ENCODE peak calls at places on chromosomes 7 and 10, in six cellular contexts. One of them, this sample, is unnamed.
A peak's percentile ranks its signal among the peaks of the same experiment; 100 is the strongest.

GRCh38 chr7:34066968-34067367 is 161.6 kb downstream of the BMPER start:
- ATAC-seq in heart right ventricle: no peak
- ATAC-seq in central memory CD8-positive, alpha-beta T cell: no peak
- ATAC-seq in right cardiac atrium: no peak
- ATAC-seq in A549: no peak
- ATAC-seq in upper lobe of right lung: no peak
- ATAC-seq in this sample: no peak

GRCh38 chr7:127186686-127187085 is 66.1 kb downstream of the GRM8 start:
- ATAC-seq in heart right ventricle: no peak
- ATAC-seq in central memory CD8-positive, alpha-beta T cell: no peak
- ATAC-seq in right cardiac atrium: no peak
- ATAC-seq in A549: no peak
- ATAC-seq in upper lobe of right lung: no peak
- ATAC-seq in this sample: no peak

GRCh38 chr7:36583318-36583717 is 141.0 kb downstream of the AOAH start:
- ATAC-seq in heart right ventricle: no peak
- ATAC-seq in central memory CD8-positive, alpha-beta T cell: no peak
- ATAC-seq in right cardiac atrium: no peak
- ATAC-seq in A549: no peak
- ATAC-seq in upper lobe of right lung: no peak
- ATAC-seq in this sample: no peak

GRCh38 chr7:97419898-97420297 is 302.4 kb downstream of the SDHAF3 start:
- ATAC-seq in heart right ventricle: no peak
- ATAC-seq in central memory CD8-positive, alpha-beta T cell: no peak
- ATAC-seq in right cardiac atrium: no peak
- ATAC-seq in A549: no peak
- ATAC-seq in upper lobe of right lung: no peak
- ATAC-seq in this sample: no peak

GRCh38 chr10:61846370-61847031 is 55.0 kb upstream of the ARID5B start:
- ATAC-seq in heart right ventricle: no peak
- ATAC-seq in central memory CD8-positive, alpha-beta T cell: no peak
- ATAC-seq in right cardiac atrium: no peak
- ATAC-seq in A549: no peak
- ATAC-seq in upper lobe of right lung: no peak
- ATAC-seq in this sample: no peak

GRCh38 chr7:138023618-138024333 is 21.9 kb upstream of the CREB3L2 start:
- ATAC-seq in heart right ventricle: no peak
- ATAC-seq in central memory CD8-positive, alpha-beta T cell: no peak
- ATAC-seq in right cardiac atrium: no peak
- ATAC-seq in A549: no peak
- ATAC-seq in upper lobe of right lung: no peak
- ATAC-seq in this sample: no peak

GRCh38 chr7:2029211-2029905 is 203.4 kb downstream of the MAD1L1 start:
- ATAC-seq in heart right ventricle: no peak
- ATAC-seq in central memory CD8-positive, alpha-beta T cell: no peak
- ATAC-seq in right cardiac atrium: no peak
- ATAC-seq in A549: no peak
- ATAC-seq in upper lobe of right lung: no peak
- ATAC-seq in this sample: no peak

GRCh38 chr7:70392282-70392681 is 739.7 kb upstream of the GALNT17 start:
- ATAC-seq in heart right ventricle: peak; percentile 79
- ATAC-seq in central memory CD8-positive, alpha-beta T cell: no peak
- ATAC-seq in right cardiac atrium: peak; percentile 80
- ATAC-seq in A549: no peak
- ATAC-seq in upper lobe of right lung: no peak
- ATAC-seq in this sample: no peak

GRCh38 chr7:16851829-16852228 is 30.0 kb downstream of the AGR3 start:
- ATAC-seq in heart right ventricle: no peak
- ATAC-seq in central memory CD8-positive, alpha-beta T cell: no peak
- ATAC-seq in right cardiac atrium: no peak
- ATAC-seq in A549: no peak
- ATAC-seq in upper lobe of right lung: peak; percentile 24
- ATAC-seq in this sample: peak; percentile 77

GRCh38 chr10:43340619-43341018 is 30.8 kb upstream of the FXYD4 start:
- ATAC-seq in heart right ventricle: peak; percentile 56
- ATAC-seq in central memory CD8-positive, alpha-beta T cell: no peak
- ATAC-seq in right cardiac atrium: no peak
- ATAC-seq in A549: peak; percentile 66
- ATAC-seq in upper lobe of right lung: peak; percentile 89
- ATAC-seq in this sample: no peak

This sample was measured in stimulated activated memory B cell treated with anti-CD40 and anti-IgM and Interleukin-4, amounts not matched to agents 10 μg/mL and 1 μg/mL and 100 μg/mL, for 72 hours.